ENCODE peak calls at places on chromosomes 7 and 10, in six cellular contexts. One of them, this sample, is unnamed.

GRCh38 chr10:79886345-79886744 is 59.8 kb downstream of the NUTM2E start:
- DNase-seq in endothelial cell: no peak
- DNase-seq in progenitor cell of endocrine pancreas: no peak
- DNase-seq in spleen: no peak
- DNase-seq in GM13977: no peak
- DNase-seq in activated B cell treated with CpG ODN at 0.5 μM for 24 hours: no peak
- DNase-seq in this sample: no peak

GRCh38 chr7:158355456-158356065 is 232.1 kb downstream of the PTPRN2 start:
- DNase-seq in endothelial cell: no peak
- DNase-seq in progenitor cell of endocrine pancreas: no peak
- DNase-seq in spleen: peak; percentile 61
- DNase-seq in GM13977: no peak
- DNase-seq in activated B cell treated with CpG ODN at 0.5 μM for 24 hours: no peak
- DNase-seq in this sample: no peak

GRCh38 chr10:131955591-131956340 is 26.0 kb downstream of the BNIP3 start:
- DNase-seq in endothelial cell: no peak
- DNase-seq in progenitor cell of endocrine pancreas: no peak
- DNase-seq in spleen: peak; percentile 66
- DNase-seq in GM13977: no peak
- DNase-seq in activated B cell treated with CpG ODN at 0.5 μM for 24 hours: no peak
- DNase-seq in this sample: no peak

GRCh38 chr10:124632064-124632531 is 112.1 kb downstream of the FAM53B start:
- DNase-seq in endothelial cell: peak; percentile 23
- DNase-seq in progenitor cell of endocrine pancreas: no peak
- DNase-seq in spleen: peak; percentile 69
- DNase-seq in GM13977: no peak
- DNase-seq in activated B cell treated with CpG ODN at 0.5 μM for 24 hours: no peak
- DNase-seq in this sample: no peak

GRCh38 chr10:84743483-84743882 is 415.1 kb downstream of the CCSER2 start:
- DNase-seq in endothelial cell: no peak
- DNase-seq in progenitor cell of endocrine pancreas: no peak
- DNase-seq in spleen: no peak
- DNase-seq in GM13977: no peak
- DNase-seq in activated B cell treated with CpG ODN at 0.5 μM for 24 hours: no peak
- DNase-seq in this sample: no peak

GRCh38 chr7:95534796-95535195 is 49.1 kb downstream of the ASB4 start:
- DNase-seq in endothelial cell: no peak
- DNase-seq in progenitor cell of endocrine pancreas: no peak
- DNase-seq in spleen: no peak
- DNase-seq in GM13977: no peak
- DNase-seq in activated B cell treated with CpG ODN at 0.5 μM for 24 hours: no peak
- DNase-seq in this sample: no peak

GRCh38 chr7:35725280-35725680 is 30.3 kb upstream of the HERPUD2 start:
- DNase-seq in endothelial cell: no peak
- DNase-seq in progenitor cell of endocrine pancreas: no peak
- DNase-seq in spleen: peak; percentile 89
- DNase-seq in GM13977: peak; percentile 38
- DNase-seq in activated B cell treated with CpG ODN at 0.5 μM for 24 hours: no peak
- DNase-seq in this sample: peak; percentile 64

GRCh38 chr7:91140982-91141381 is 123.3 kb upstream of the FZD1 start:
- DNase-seq in endothelial cell: no peak
- DNase-seq in progenitor cell of endocrine pancreas: no peak
- DNase-seq in spleen: no peak
- DNase-seq in GM13977: no peak
- DNase-seq in activated B cell treated with CpG ODN at 0.5 μM for 24 hours: no peak
- DNase-seq in this sample: no peak

GRCh38 chr10:43436291-43437140 is at the start of gene ZNF487:
- DNase-seq in endothelial cell: peak; percentile 92
- DNase-seq in progenitor cell of endocrine pancreas: peak; percentile 80
- DNase-seq in spleen: peak; percentile 98
- DNase-seq in GM13977: peak; percentile 94
- DNase-seq in activated B cell treated with CpG ODN at 0.5 μM for 24 hours: peak; percentile 97
- DNase-seq in this sample: peak; percentile 96
- TF ChIP-seq CTCF in endothelial cell: no peak
- TF ChIP-seq CTCF in progenitor cell of endocrine pancreas: peak; percentile 26
- TF ChIP-seq CTCF in spleen: peak; percentile 45
- TF ChIP-seq CTCF in GM13977: peak; percentile 49
- TF ChIP-seq CTCF in activated B cell treated with CpG ODN at 0.5 μM for 24 hours: no peak
- TF ChIP-seq CTCF in this sample: peak; percentile 53

DNA sequence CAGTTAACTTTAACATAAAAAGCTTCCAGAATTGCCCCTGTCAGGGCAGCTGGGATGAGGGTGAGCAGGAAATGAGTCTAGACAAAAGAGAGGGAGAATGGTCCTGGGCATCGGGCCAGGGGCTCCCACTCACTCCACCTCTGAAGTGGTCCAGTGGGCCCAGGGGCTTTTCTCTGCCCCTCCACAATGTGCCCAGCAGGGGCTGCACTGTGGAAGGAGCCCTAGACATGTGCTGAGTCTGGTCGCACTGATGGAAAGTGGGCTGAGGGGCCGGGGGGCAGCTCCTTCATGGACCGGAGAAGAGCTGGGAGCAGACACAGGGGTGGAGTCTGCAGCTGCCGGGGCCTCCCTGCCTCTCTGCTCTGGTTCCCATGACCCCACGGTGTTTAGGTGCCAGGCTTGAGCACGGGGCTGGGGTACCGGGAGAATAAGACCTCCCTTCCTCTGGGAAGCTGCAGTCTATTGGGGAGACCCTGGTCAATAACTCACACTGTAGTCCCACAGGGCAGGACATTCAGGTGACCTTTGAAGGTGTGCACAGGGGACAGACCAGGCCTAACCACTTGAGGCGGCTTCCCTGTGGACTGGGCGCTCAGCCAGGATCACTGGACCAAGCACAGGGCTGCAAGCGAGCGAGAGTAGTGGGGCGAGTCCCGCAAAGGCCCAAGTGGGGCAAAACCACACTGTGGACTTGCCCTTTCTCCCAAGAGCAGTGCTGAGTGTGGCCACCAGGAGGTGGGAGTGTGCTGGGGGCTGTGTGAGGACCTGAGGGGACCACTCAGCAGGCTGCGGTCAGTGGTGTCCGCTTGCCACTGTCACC is 6.1 kb downstream of the ADCY1 start:
- DNase-seq in endothelial cell: peak; percentile 64
- DNase-seq in progenitor cell of endocrine pancreas: no peak
- DNase-seq in spleen: peak; percentile 70
- DNase-seq in GM13977: no peak
- DNase-seq in activated B cell treated with CpG ODN at 0.5 μM for 24 hours: no peak
- DNase-seq in this sample: no peak
- TF ChIP-seq CTCF in endothelial cell: peak; percentile 47
- TF ChIP-seq CTCF in progenitor cell of endocrine pancreas: peak; percentile 49
- TF ChIP-seq CTCF in spleen: no peak
- TF ChIP-seq CTCF in GM13977: peak; percentile 42
- TF ChIP-seq CTCF in activated B cell treated with CpG ODN at 0.5 μM for 24 hours: no peak
- TF ChIP-seq CTCF in this sample: no peak

DNA sequence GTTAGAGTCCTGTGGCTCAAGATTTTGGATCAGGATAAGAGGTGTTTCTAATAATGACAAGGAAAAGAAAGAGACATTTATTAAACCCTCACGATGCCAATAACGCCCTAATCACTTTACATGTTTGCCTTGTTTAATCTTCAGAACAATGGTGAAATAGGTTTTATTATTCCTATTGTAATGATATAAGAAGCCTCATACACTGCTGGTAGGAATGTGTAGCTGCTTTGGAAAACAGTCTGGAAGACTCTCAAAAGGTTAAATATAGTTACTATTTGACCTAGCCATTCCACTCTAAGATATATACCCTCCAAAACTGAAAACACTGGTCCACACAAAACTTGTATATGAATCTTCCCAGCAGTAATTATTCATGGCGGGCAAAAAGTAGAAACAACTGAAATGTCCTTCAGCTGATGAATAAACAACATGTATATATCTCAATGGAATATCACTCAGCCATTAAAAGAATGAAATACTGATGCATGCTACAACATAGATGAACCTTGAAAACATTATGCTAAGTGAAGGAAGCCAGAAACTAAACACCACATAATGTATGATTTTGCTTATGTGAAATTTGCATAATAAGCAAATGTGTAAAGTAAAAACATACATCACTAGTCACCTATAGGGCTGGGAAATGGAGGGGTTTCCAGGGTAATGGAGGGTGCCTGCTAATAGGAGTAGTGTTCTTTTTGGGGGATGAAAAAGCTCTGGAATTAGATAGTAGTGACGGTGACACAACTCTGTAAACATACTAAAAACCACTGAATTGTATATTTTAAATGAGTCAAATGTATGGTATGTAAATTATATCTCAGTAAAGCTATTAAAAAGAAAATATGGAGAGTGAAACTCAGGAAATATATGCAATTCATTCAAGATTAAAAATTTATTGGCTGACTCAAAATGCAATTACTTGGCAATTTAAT is 76.9 kb upstream of the ANK3 start:
- DNase-seq in endothelial cell: no peak
- DNase-seq in progenitor cell of endocrine pancreas: no peak
- DNase-seq in spleen: no peak
- DNase-seq in GM13977: no peak
- DNase-seq in activated B cell treated with CpG ODN at 0.5 μM for 24 hours: no peak
- DNase-seq in this sample: no peak
- TF ChIP-seq CTCF in endothelial cell: no peak
- TF ChIP-seq CTCF in progenitor cell of endocrine pancreas: no peak
- TF ChIP-seq CTCF in spleen: no peak
- TF ChIP-seq CTCF in GM13977: no peak
- TF ChIP-seq CTCF in activated B cell treated with CpG ODN at 0.5 μM for 24 hours: no peak
- TF ChIP-seq CTCF in this sample: no peak

DNA sequence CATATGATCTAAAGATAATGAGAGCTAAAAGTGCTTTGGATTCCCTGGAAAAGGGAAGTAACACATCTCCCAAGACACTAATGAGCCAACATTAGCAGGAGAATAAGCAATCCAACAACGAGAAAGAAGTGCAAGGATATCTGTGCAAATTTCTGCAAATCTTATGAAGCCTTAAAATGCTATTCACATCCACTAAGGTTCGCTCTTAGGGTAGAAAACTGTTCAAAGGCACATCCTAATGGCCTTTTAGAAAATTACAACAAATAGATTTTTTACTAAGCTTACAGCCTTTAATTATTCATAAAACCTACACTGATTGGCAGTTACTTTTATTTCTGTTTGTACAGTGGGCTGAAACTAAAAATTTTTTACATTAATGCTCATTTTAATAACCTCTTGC is 100.3 kb downstream of the RAPGEF5 start:
- DNase-seq in endothelial cell: no peak
- DNase-seq in progenitor cell of endocrine pancreas: no peak
- DNase-seq in spleen: no peak
- DNase-seq in GM13977: no peak
- DNase-seq in activated B cell treated with CpG ODN at 0.5 μM for 24 hours: no peak
- DNase-seq in this sample: no peak
- TF ChIP-seq CTCF in endothelial cell: no peak
- TF ChIP-seq CTCF in progenitor cell of endocrine pancreas: no peak
- TF ChIP-seq CTCF in spleen: no peak
- TF ChIP-seq CTCF in GM13977: no peak
- TF ChIP-seq CTCF in activated B cell treated with CpG ODN at 0.5 μM for 24 hours: no peak
- TF ChIP-seq CTCF in this sample: no peak